ENCODE peak calls at places on chromosomes 3 and 15, in ten cellular contexts. Y, M, N, T, E, L, C, I, V and O are unnamed samples.

GRCh38 chr3:30439451-30440053 is 166.8 kb upstream of the TGFBR2 start:
- DNase-seq in Y (no peak), M (no peak), N (no peak), T (no peak), E (no peak), L (no peak), C (no peak), I (no peak), V (no peak), O (no peak)

GRCh38 chr3:107524214-107525100 is 1.7 kb downstream of the BBX start:
- DNase-seq in Y (peak), M (no peak), N (peak), T (peak), E (peak), L (peak), C (peak), I (no peak), V (peak), O (peak)

GRCh38 chr15:69475769-69476358 is 23.2 kb downstream of the RPLP1 start:
- DNase-seq in Y (peak), M (no peak), N (peak), T (peak), E (peak), L (peak), C (peak), I (no peak), V (peak), O (peak)

GRCh38 chr3:171461087-171461917 is 1.1 kb upstream of the TNIK start:
- DNase-seq in Y (peak), M (no peak), N (peak), T (no peak), E (no peak), L (peak), C (no peak), I (no peak), V (peak), O (no peak)

GRCh38 chr3:45154641-45155147 is 8.5 kb upstream of the CDCP1 start:
- DNase-seq in Y (no peak), M (no peak), N (no peak), T (no peak), E (no peak), L (no peak), C (no peak), I (peak), V (no peak), O (no peak)

GRCh38 chr15:80787238-80787805 is 8.2 kb downstream of the CEMIP start:
- DNase-seq in Y (no peak), M (no peak), N (no peak), T (no peak), E (no peak), L (peak), C (no peak), I (no peak), V (no peak), O (no peak)

GRCh38 chr15:31930967-31931366 is 99.3 kb upstream of the CHRNA7 start:
- DNase-seq in Y (no peak), M (no peak), N (no peak), T (no peak), E (no peak), L (no peak), C (no peak), I (no peak), V (no peak), O (no peak)

GRCh38 chr3:49717539-49718418 is 1.7 kb downstream of the AMIGO3 start:
- DNase-seq in Y (no peak), M (no peak), N (no peak), T (no peak), E (peak), L (no peak), C (no peak), I (no peak), V (no peak), O (no peak)

GRCh38 chr3:10804183-10804648 is 11.8 kb upstream of the SLC6A11 start:
- DNase-seq in Y (no peak), M (no peak), N (no peak), T (no peak), E (no peak), L (peak), C (no peak), I (peak), V (no peak), O (no peak)

GRCh38 chr3:108863799-108864135 is 41.2 kb downstream of the TRAT1 start:
- DNase-seq in Y (no peak), M (no peak), N (no peak), T (no peak), E (no peak), L (no peak), C (no peak), I (no peak), V (no peak), O (no peak)

GRCh38 chr3:47421741-47422649 is 41.2 kb downstream of the PTPN23 start:
- DNase-seq in Y (no peak), M (no peak), N (no peak), T (peak), E (no peak), L (peak), C (no peak), I (no peak), V (no peak), O (no peak)

GRCh38 chr3:143240921-143241320 is 121.3 kb downstream of the CHST2 start:
- DNase-seq in Y (no peak), M (no peak), N (no peak), T (no peak), E (no peak), L (no peak), C (no peak), I (no peak), V (no peak), O (no peak)

GRCh38 chr3:110902453-110903085 is 169.0 kb upstream of the NECTIN3 start:
- DNase-seq in Y (peak), M (no peak), N (no peak), T (no peak), E (no peak), L (no peak), C (no peak), I (no peak), V (no peak), O (no peak)

GRCh38 chr3:181838940-181839914 is 127.5 kb downstream of the SOX2 start:
- DNase-seq in Y (peak), M (no peak), N (no peak), T (no peak), E (no peak), L (no peak), C (no peak), I (no peak), V (no peak), O (no peak)

GRCh38 chr15:73628976-73629854 is 4.0 kb downstream of the NPTN start:
- DNase-seq in Y (no peak), M (no peak), N (no peak), T (no peak), E (no peak), L (no peak), C (no peak), I (no peak), V (no peak), O (no peak)

GRCh38 chr3:40718681-40719080 is 193.9 kb downstream of the ZNF621 start:
- DNase-seq in Y (peak), M (no peak), N (no peak), T (no peak), E (no peak), L (no peak), C (no peak), I (no peak), V (no peak), O (no peak)

GRCh38 chr15:52213206-52213605 is 22.0 kb upstream of the GNB5 start:
- DNase-seq in Y (no peak), M (no peak), N (no peak), T (no peak), E (no peak), L (no peak), C (no peak), I (no peak), V (no peak), O (no peak)

GRCh38 chr3:88137836-88138235 is 11.9 kb upstream of the C3orf38 start:
- DNase-seq in Y (no peak), M (no peak), N (no peak), T (no peak), E (no peak), L (no peak), C (no peak), I (no peak), V (no peak), O (no peak)

GRCh38 chr3:190533511-190534282 is 19.8 kb downstream of the IL1RAP start:
- DNase-seq in Y (no peak), M (peak), N (no peak), T (peak), E (peak), L (no peak), C (peak), I (peak), V (peak), O (peak)

GRCh38 chr3:48511551-48511950 is 7.6 kb upstream of the SHISA5 start:
- DNase-seq in Y (no peak), M (no peak), N (no peak), T (no peak), E (no peak), L (no peak), C (no peak), I (no peak), V (no peak), O (no peak)

GRCh38 chr3:179146911-179147570 is 1.1 kb upstream of the PIK3CA start:
- DNase-seq in Y (peak), M (no peak), N (peak), T (no peak), E (no peak), L (peak), C (peak), I (peak), V (no peak), O (no peak)

GRCh38 chr15:70867911-70868467 is 14.0 kb upstream of the LARP6 start:
- DNase-seq in Y (no peak), M (no peak), N (no peak), T (no peak), E (no peak), L (no peak), C (no peak), I (no peak), V (no peak), O (no peak)

GRCh38 chr3:158091526-158091925 is 14.7 kb downstream of the SHOX2 start:
- DNase-seq in Y (no peak), M (no peak), N (no peak), T (no peak), E (no peak), L (peak), C (no peak), I (no peak), V (no peak), O (no peak)

DNA sequence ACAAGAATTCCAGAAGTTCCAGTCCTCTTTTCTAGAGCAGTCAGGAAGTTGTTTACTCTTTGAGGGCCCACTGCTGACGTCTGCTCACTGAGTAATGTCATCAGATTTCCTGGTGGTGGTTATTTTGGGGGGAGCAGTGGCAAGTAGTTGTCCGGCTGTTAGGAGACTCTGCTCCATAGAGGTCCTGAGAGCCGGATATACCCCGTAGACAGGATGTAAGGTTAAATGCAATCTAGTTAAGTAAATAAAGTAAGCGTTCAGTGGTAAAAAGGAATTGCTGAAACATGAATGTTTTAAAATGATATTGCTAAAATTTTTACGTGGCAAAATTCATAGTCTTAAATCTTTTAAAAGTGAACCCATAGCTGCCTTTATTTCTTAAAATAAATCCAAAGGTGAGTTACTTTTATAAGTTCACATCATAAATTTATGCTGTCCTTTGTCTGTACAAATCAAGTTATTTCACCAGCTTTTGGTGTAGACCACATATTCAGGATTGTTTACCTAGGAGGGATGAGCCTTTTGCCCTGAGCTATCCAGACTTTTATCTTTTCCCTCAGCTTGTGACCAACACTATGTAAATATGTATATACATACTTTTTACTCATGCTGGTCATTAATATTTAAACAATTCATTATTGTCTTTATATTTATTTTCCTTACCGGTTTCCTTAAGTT is 65.8 kb downstream of the PDE8A start:
- DNase-seq in Y (no peak), M (peak), N (no peak), T (no peak), E (no peak), L (peak), C (no peak), I (no peak), V (peak), O (no peak)
- H3K27ac ChIP-seq in Y (no peak), M (peak), N (no peak), T (peak), E (peak), L (no peak), C (peak), I (peak), V (peak), O (peak)

GRCh38 chr15:67145710-67146109 is 80.3 kb downstream of the SMAD3 start:
- DNase-seq in Y (no peak), M (no peak), N (no peak), T (no peak), E (no peak), L (no peak), C (no peak), I (no peak), V (no peak), O (no peak)
- H3K27ac ChIP-seq in Y (no peak), M (peak), N (no peak), T (peak), E (peak), L (no peak), C (peak), I (peak), V (peak), O (peak)

GRCh38 chr15:92818658-92819311 is 81.3 kb upstream of the CHD2 start:
- DNase-seq in Y (peak), M (no peak), N (no peak), T (no peak), E (no peak), L (peak), C (no peak), I (no peak), V (no peak), O (no peak)
- H3K27ac ChIP-seq in Y (peak), M (peak), N (peak), T (peak), E (no peak), L (peak), C (peak), I (peak), V (peak), O (peak)

GRCh38 chr3:119700920-119701734 is 1.7 kb upstream of the CFAP91 start:
- DNase-seq in Y (no peak), M (no peak), N (no peak), T (no peak), E (no peak), L (no peak), C (no peak), I (no peak), V (no peak), O (no peak)

GRCh38 chr3:119697394-119697793 is 5.4 kb upstream of the CFAP91 start:
- DNase-seq in Y (no peak), M (no peak), N (no peak), T (no peak), E (no peak), L (no peak), C (no peak), I (no peak), V (no peak), O (no peak)

GRCh38 chr3:119703900-119704531 is 1.2 kb downstream of the CFAP91 start:
- DNase-seq in Y (no peak), M (no peak), N (no peak), T (no peak), E (no peak), L (no peak), C (no peak), I (no peak), V (no peak), O (no peak)

GRCh38 chr3:119700269-119700919 is 2.4 kb upstream of the CFAP91 start:
- DNase-seq in Y (peak), M (no peak), N (no peak), T (no peak), E (no peak), L (no peak), C (no peak), I (no peak), V (no peak), O (no peak)

DNA sequence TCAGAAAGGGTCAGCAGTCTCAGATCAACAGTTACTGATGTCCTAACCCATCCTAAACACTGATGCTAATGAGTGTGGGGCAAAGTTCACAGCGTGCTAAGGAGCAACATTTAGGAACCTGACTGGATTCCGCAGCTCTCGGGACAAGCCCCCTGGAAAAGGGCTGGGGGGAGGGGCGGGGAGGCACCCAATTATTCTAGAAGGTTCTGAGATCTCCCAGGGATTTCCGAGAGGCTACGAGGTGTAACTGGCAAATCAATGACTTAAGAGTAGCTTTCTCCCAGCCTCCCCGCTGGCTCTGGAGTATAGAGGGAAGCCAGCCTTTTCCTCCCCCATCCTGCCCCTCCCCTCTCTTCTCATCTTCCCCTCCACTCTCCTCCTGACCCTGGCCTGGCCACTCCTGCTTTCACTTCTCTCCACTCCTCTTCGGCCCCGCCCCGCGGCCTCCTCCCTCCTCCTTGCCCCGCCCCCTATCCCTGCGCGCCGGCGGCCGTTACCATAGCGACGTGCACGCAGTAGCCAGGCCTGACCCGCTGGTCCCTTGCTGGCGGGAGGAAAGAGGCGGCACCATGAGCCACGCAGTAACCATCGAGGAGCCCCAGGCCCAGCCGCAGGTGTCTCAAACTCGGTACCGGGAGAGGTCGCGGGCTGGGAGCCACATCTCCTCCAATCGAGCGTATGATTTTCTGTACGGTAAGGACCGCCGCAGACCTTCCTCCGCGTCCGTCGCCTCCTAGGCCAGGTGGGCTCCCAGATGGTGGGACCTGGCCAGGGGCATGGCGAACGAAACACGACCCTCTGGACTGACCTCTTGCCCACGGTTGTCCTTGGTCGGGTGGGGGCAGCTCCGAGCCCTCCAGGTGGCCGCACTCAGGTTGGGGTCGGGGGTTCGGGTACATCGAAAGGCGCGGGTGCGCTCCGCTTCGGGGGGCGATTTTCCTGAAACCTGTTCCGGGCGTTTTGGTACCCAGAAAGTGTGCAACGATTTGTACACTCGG is at the start of gene CFAP91:
- DNase-seq in Y (peak), M (peak), N (peak), T (peak), E (peak), L (peak), C (peak), I (peak), V (peak), O (peak)
- H3K27ac ChIP-seq in Y (no peak), M (no peak), N (no peak), T (peak), E (peak), L (no peak), C (peak), I (no peak), V (no peak), O (no peak)

GRCh38 chr15:101210058-101210457 is 41.8 kb downstream of the CHSY1 start:
- DNase-seq in Y (no peak), M (no peak), N (no peak), T (no peak), E (no peak), L (no peak), C (no peak), I (no peak), V (no peak), O (no peak)

GRCh38 chr15:101211897-101212296 is 40.0 kb downstream of the CHSY1 start:
- DNase-seq in Y (no peak), M (no peak), N (no peak), T (no peak), E (no peak), L (no peak), C (no peak), I (no peak), V (no peak), O (no peak)

GRCh38 chr15:101207867-101208288 is 44.0 kb downstream of the CHSY1 start:
- DNase-seq in Y (no peak), M (no peak), N (no peak), T (no peak), E (no peak), L (no peak), C (no peak), I (peak), V (no peak), O (no peak)

GRCh38 chr15:101209285-101209821 is 42.5 kb downstream of the CHSY1 start:
- DNase-seq in Y (no peak), M (no peak), N (no peak), T (no peak), E (no peak), L (no peak), C (no peak), I (no peak), V (no peak), O (no peak)

DNA sequence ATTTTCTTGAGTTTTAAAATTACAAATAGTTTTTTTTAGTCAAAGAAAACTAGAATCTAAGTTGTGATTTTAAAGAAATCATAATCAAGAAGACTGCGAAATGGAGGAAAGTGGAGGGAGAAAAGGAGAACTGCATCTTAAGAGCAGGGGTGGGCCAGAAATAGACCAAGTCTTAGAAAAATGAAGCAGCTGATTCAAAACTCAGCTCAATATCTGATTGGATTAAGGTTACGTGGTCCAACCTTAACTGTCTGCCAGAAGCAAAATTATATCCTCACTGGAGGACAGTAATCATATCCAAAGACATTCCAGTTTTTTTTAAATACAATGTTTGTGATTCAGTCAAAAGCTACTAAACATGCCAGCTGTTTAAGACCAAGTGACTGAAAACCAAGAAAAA is 41.4 kb downstream of the CHSY1 start:
- DNase-seq in Y (no peak), M (no peak), N (no peak), T (no peak), E (no peak), L (no peak), C (no peak), I (no peak), V (no peak), O (no peak)
- H3K27ac ChIP-seq in Y (peak), M (no peak), N (no peak), T (peak), E (peak), L (no peak), C (no peak), I (no peak), V (peak), O (no peak)